ENCODE peak calls at places on chromosomes 5 and 9, in four cellular contexts. One of them, this sample, is unnamed.

GRCh38 chr5:159887050-159887449 is 29.2 kb upstream of the ADRA1B start:
- DNase-seq in trophoblast cell: no peak
- DNase-seq in H9: no peak
- DNase-seq in neuronal stem cell: no peak
- DNase-seq in this sample: no peak

GRCh38 chr9:76787677-76788076 is 23.4 kb downstream of the PCA3 start:
- DNase-seq in trophoblast cell: no peak
- DNase-seq in H9: no peak
- DNase-seq in neuronal stem cell: no peak
- DNase-seq in this sample: no peak

GRCh38 chr9:122218885-122219855 is 9.6 kb downstream of the LHX6 start:
- DNase-seq in trophoblast cell: no peak
- DNase-seq in H9: peak
- DNase-seq in neuronal stem cell: no peak
- DNase-seq in this sample: no peak

GRCh38 chr5:81397169-81397568 is 3.2 kb upstream of the ACOT12 start:
- DNase-seq in trophoblast cell: no peak
- DNase-seq in H9: no peak
- DNase-seq in neuronal stem cell: no peak
- DNase-seq in this sample: peak

GRCh38 chr9:115250646-115251045 is 132.7 kb upstream of the TNC start:
- DNase-seq in trophoblast cell: no peak
- DNase-seq in H9: peak
- DNase-seq in neuronal stem cell: no peak
- DNase-seq in this sample: peak

GRCh38 chr9:4985376-4986266 is 549 bp downstream of the JAK2 start:
- DNase-seq in trophoblast cell: peak
- DNase-seq in H9: peak
- DNase-seq in neuronal stem cell: peak
- DNase-seq in this sample: peak

GRCh38 chr5:178769617-178770290 is 39.3 kb upstream of the ZNF354A start:
- DNase-seq in trophoblast cell: no peak
- DNase-seq in H9: no peak
- DNase-seq in neuronal stem cell: no peak
- DNase-seq in this sample: no peak

GRCh38 chr9:36382484-36382883 is 17.6 kb downstream of the RNF38 start:
- DNase-seq in trophoblast cell: no peak
- DNase-seq in H9: no peak
- DNase-seq in neuronal stem cell: no peak
- DNase-seq in this sample: peak

GRCh38 chr5:162684145-162684544 is 616.6 kb downstream of the GABRG2 start:
- DNase-seq in trophoblast cell: peak
- DNase-seq in H9: no peak
- DNase-seq in neuronal stem cell: no peak
- DNase-seq in this sample: no peak

GRCh38 chr5:130652178-130652577 is 512.9 kb downstream of the HINT1 start:
- DNase-seq in trophoblast cell: no peak
- DNase-seq in H9: no peak
- DNase-seq in neuronal stem cell: no peak
- DNase-seq in this sample: peak

GRCh38 chr9:98039474-98040072 is 17.0 kb upstream of the NANS start:
- DNase-seq in trophoblast cell: no peak
- DNase-seq in H9: no peak
- DNase-seq in neuronal stem cell: no peak
- DNase-seq in this sample: no peak

DNA sequence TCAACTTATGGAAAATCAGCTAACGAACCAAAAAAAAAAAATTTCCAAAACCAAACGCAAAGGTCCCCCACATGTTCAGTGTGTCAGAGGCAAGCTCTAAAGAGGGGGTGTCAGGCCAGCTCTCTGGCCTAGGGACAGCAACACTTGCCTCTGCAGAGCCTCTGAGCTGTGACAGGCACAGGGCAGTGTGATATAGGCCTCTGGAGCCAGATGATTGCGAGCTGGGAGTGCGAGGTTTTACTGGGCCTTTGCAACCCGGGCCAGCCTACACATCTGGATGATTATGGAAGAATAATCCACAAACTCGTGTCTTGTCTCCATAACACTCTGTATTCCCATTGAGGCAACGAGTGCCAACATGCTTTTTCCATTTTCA is 67.7 kb upstream of the STC2 start:
- DNase-seq in trophoblast cell: no peak
- DNase-seq in H9: no peak
- DNase-seq in neuronal stem cell: no peak
- DNase-seq in this sample: no peak
- H4K8ac ChIP-seq in trophoblast cell: no peak
- H4K8ac ChIP-seq in H9: no peak
- H4K8ac ChIP-seq in neuronal stem cell: no peak
- H4K8ac ChIP-seq in this sample: no peak

GRCh38 chr5:175810457-175810856 is 60.9 kb upstream of the CPLX2 start:
- DNase-seq in trophoblast cell: no peak
- DNase-seq in H9: no peak
- DNase-seq in neuronal stem cell: no peak
- DNase-seq in this sample: no peak
- H3K4me2 ChIP-seq in trophoblast cell: no peak
- H3K4me2 ChIP-seq in H9: no peak
- H3K4me2 ChIP-seq in neuronal stem cell: no peak
- H3K4me2 ChIP-seq in this sample: no peak

DNA sequence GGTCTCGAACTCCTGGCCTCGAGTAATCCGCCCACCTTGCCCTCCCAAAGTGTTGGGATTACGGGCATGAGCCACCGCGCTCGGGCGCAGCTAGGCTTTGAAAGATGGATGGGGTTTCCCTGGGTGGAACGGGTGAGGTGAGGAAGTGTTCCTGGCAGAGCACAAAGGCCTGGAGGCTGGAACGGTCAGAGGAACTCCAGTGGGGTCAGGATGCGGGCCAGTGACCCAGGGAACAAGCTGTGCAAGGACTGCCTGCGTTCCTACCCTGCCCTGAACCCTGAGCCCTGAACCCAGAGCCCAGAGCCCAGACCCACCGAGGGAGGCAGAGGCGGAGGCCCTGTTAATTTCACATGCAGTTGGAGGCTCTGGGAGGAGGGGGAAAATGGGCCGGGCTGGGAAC is 23.4 kb downstream of the NCS1 start:
- DNase-seq in trophoblast cell: no peak
- DNase-seq in H9: no peak
- DNase-seq in neuronal stem cell: no peak
- DNase-seq in this sample: no peak
- H4K8ac ChIP-seq in trophoblast cell: no peak
- H4K8ac ChIP-seq in H9: no peak
- H4K8ac ChIP-seq in neuronal stem cell: no peak
- H4K8ac ChIP-seq in this sample: no peak

GRCh38 chr9:134777153-134777552 is 103.5 kb upstream of the FCN2 start:
- DNase-seq in trophoblast cell: no peak
- DNase-seq in H9: no peak
- DNase-seq in neuronal stem cell: no peak
- DNase-seq in this sample: no peak

GRCh38 chr9:134776080-134776796 is 104.4 kb upstream of the FCN2 start:
- DNase-seq in trophoblast cell: peak
- DNase-seq in H9: no peak
- DNase-seq in neuronal stem cell: no peak
- DNase-seq in this sample: peak

GRCh38 chr9:134778156-134778555 is 102.5 kb upstream of the FCN2 start:
- DNase-seq in trophoblast cell: no peak
- DNase-seq in H9: no peak
- DNase-seq in neuronal stem cell: no peak
- DNase-seq in this sample: peak

GRCh38 chr9:134779640-134780039 is 101.0 kb upstream of the FCN2 start:
- DNase-seq in trophoblast cell: no peak
- DNase-seq in H9: no peak
- DNase-seq in neuronal stem cell: no peak
- DNase-seq in this sample: no peak

GRCh38 chr9:134778841-134779411 is 101.7 kb upstream of the FCN2 start:
- DNase-seq in trophoblast cell: peak
- DNase-seq in H9: peak
- DNase-seq in neuronal stem cell: peak
- DNase-seq in this sample: peak
- H3K4me2 ChIP-seq in trophoblast cell: no peak
- H3K4me2 ChIP-seq in H9: no peak
- H3K4me2 ChIP-seq in neuronal stem cell: no peak
- H3K4me2 ChIP-seq in this sample: no peak

GRCh38 chr9:105557804-105558610 is at the start of gene FKTN:
- DNase-seq in trophoblast cell: peak
- DNase-seq in H9: peak
- DNase-seq in neuronal stem cell: peak
- DNase-seq in this sample: peak
- H4K8ac ChIP-seq in trophoblast cell: peak
- H4K8ac ChIP-seq in H9: no peak
- H4K8ac ChIP-seq in neuronal stem cell: no peak
- H4K8ac ChIP-seq in this sample: peak

GRCh38 chr5:67299317-67299716 is 102.7 kb upstream of the CD180 start:
- DNase-seq in trophoblast cell: no peak
- DNase-seq in H9: no peak
- DNase-seq in neuronal stem cell: no peak
- DNase-seq in this sample: peak

GRCh38 chr5:67297802-67298532 is 101.4 kb upstream of the CD180 start:
- DNase-seq in trophoblast cell: no peak
- DNase-seq in H9: no peak
- DNase-seq in neuronal stem cell: no peak
- DNase-seq in this sample: no peak

GRCh38 chr5:67301285-67301904 is 104.8 kb upstream of the CD180 start:
- DNase-seq in trophoblast cell: peak
- DNase-seq in H9: no peak
- DNase-seq in neuronal stem cell: no peak
- DNase-seq in this sample: peak

GRCh38 chr5:67297376-67297775 is 100.8 kb upstream of the CD180 start:
- DNase-seq in trophoblast cell: no peak
- DNase-seq in H9: no peak
- DNase-seq in neuronal stem cell: no peak
- DNase-seq in this sample: no peak

GRCh38 chr5:67300321-67300720 is 103.7 kb upstream of the CD180 start:
- DNase-seq in trophoblast cell: no peak
- DNase-seq in H9: no peak
- DNase-seq in neuronal stem cell: no peak
- DNase-seq in this sample: peak
- H3K4me2 ChIP-seq in trophoblast cell: no peak
- H3K4me2 ChIP-seq in H9: no peak
- H3K4me2 ChIP-seq in neuronal stem cell: no peak
- H3K4me2 ChIP-seq in this sample: no peak

This sample was measured in mesenchymal stem cell.